ENCODE peak calls at places on chromosomes 11 and 22, in seven cellular contexts. One of them, this sample, is unnamed.

GRCh38 chr11:74696932-74697687 is 34.1 kb downstream of the CHRDL2 start:
- DNase-seq in GM12865: peak; percentile 51
- DNase-seq in ovary: peak; percentile 86
- DNase-seq in body of pancreas: peak; percentile 89
- DNase-seq in kidney: peak; percentile 96
- DNase-seq in A549: peak; percentile 56
- DNase-seq in right lobe of liver: peak; percentile 94
- DNase-seq in this sample: peak; percentile 92

GRCh38 chr22:50585781-50586180 is 3.1 kb upstream of the CHKB start:
- DNase-seq in body of pancreas: no peak
- DNase-seq in right lobe of liver: peak; percentile 35
- DNase-seq in ovary: no peak
- DNase-seq in GM12865: no peak
- DNase-seq in kidney: peak; percentile 26
- DNase-seq in A549: no peak
- DNase-seq in this sample: no peak

GRCh38 chr11:10398525-10398924 is 56.5 kb upstream of the AMPD3 start:
- DNase-seq in body of pancreas: no peak
- DNase-seq in kidney: no peak
- DNase-seq in right lobe of liver: peak; percentile 66
- DNase-seq in GM12865: no peak
- DNase-seq in ovary: no peak
- DNase-seq in A549: no peak
- DNase-seq in this sample: no peak

GRCh38 chr11:36123353-36124220 is 165.6 kb downstream of the COMMD9 start:
- DNase-seq in body of pancreas: no peak
- DNase-seq in kidney: no peak
- DNase-seq in right lobe of liver: no peak
- DNase-seq in GM12865: no peak
- DNase-seq in ovary: peak; percentile 20
- DNase-seq in A549: no peak
- DNase-seq in this sample: no peak

GRCh38 chr11:65493367-65494176 is 5.3 kb upstream of the MALAT1 start:
- DNase-seq in GM12865: peak; percentile 81
- DNase-seq in A549: peak; percentile 61
- DNase-seq in ovary: peak; percentile 54
- DNase-seq in right lobe of liver: peak; percentile 88
- DNase-seq in kidney: peak; percentile 87
- DNase-seq in body of pancreas: peak; percentile 90
- DNase-seq in this sample: peak; percentile 88

GRCh38 chr11:123690490-123690889 is 36.1 kb upstream of the SCN3B start:
- DNase-seq in A549: peak; percentile 10
- DNase-seq in GM12865: no peak
- DNase-seq in ovary: no peak
- DNase-seq in body of pancreas: no peak
- DNase-seq in kidney: no peak
- DNase-seq in right lobe of liver: no peak
- DNase-seq in this sample: peak; percentile 24

GRCh38 chr11:2314525-2315394 is 12.9 kb downstream of the TSPAN32 start:
- DNase-seq in A549: no peak
- DNase-seq in GM12865: no peak
- DNase-seq in right lobe of liver: peak; percentile 79
- DNase-seq in body of pancreas: peak; percentile 89
- DNase-seq in ovary: peak; percentile 99
- DNase-seq in kidney: peak; percentile 96
- DNase-seq in this sample: no peak

GRCh38 chr11:118049771-118050170 is 27.1 kb upstream of the TMPRSS4 start:
- DNase-seq in body of pancreas: no peak
- DNase-seq in GM12865: no peak
- DNase-seq in A549: no peak
- DNase-seq in ovary: no peak
- DNase-seq in right lobe of liver: no peak
- DNase-seq in kidney: no peak
- DNase-seq in this sample: no peak

GRCh38 chr11:130879836-130880235 is 36.4 kb downstream of the SNX19 start:
- DNase-seq in right lobe of liver: no peak
- DNase-seq in A549: no peak
- DNase-seq in GM12865: no peak
- DNase-seq in kidney: no peak
- DNase-seq in body of pancreas: no peak
- DNase-seq in ovary: no peak
- DNase-seq in this sample: no peak

GRCh38 chr11:113162590-113162961 is 151.8 kb upstream of the TTC12 start:
- DNase-seq in right lobe of liver: no peak
- DNase-seq in body of pancreas: no peak
- DNase-seq in A549: no peak
- DNase-seq in ovary: peak; percentile 58
- DNase-seq in GM12865: no peak
- DNase-seq in kidney: no peak
- DNase-seq in this sample: no peak

GRCh38 chr11:35598254-35599125 is 19.8 kb upstream of the FJX1 start:
- DNase-seq in kidney: no peak
- DNase-seq in A549: no peak
- DNase-seq in GM12865: peak; percentile 72
- DNase-seq in ovary: no peak
- DNase-seq in body of pancreas: no peak
- DNase-seq in right lobe of liver: no peak
- DNase-seq in this sample: no peak

GRCh38 chr11:63811522-63811921 is 1.7 kb upstream of the SPINDOC start:
- DNase-seq in GM12865: no peak
- DNase-seq in right lobe of liver: no peak
- DNase-seq in body of pancreas: no peak
- DNase-seq in kidney: no peak
- DNase-seq in ovary: no peak
- DNase-seq in A549: no peak
- DNase-seq in this sample: no peak

GRCh38 chr11:130514316-130514715 is 65.9 kb downstream of the ADAMTS15 start:
- DNase-seq in A549: no peak
- DNase-seq in ovary: no peak
- DNase-seq in body of pancreas: no peak
- DNase-seq in kidney: no peak
- DNase-seq in GM12865: no peak
- DNase-seq in right lobe of liver: no peak
- DNase-seq in this sample: peak; percentile 39

GRCh38 chr11:130908061-130908460 is 8.2 kb downstream of the SNX19 start:
- DNase-seq in kidney: no peak
- DNase-seq in A549: no peak
- DNase-seq in GM12865: no peak
- DNase-seq in body of pancreas: no peak
- DNase-seq in ovary: no peak
- DNase-seq in right lobe of liver: no peak
- DNase-seq in this sample: no peak

GRCh38 chr11:60831501-60832079 is 10.3 kb upstream of the CCDC86 start:
- DNase-seq in right lobe of liver: no peak
- DNase-seq in ovary: no peak
- DNase-seq in body of pancreas: no peak
- DNase-seq in kidney: no peak
- DNase-seq in A549: no peak
- DNase-seq in GM12865: peak; percentile 37
- DNase-seq in this sample: no peak

GRCh38 chr22:46594947-46595298 is 25.3 kb upstream of the GRAMD4 start:
- DNase-seq in ovary: no peak
- DNase-seq in A549: no peak
- DNase-seq in right lobe of liver: no peak
- DNase-seq in body of pancreas: no peak
- DNase-seq in GM12865: no peak
- DNase-seq in kidney: peak; percentile 80
- DNase-seq in this sample: no peak

GRCh38 chr22:46598224-46598623 is 22.0 kb upstream of the GRAMD4 start:
- DNase-seq in ovary: no peak
- DNase-seq in body of pancreas: no peak
- DNase-seq in A549: no peak
- DNase-seq in GM12865: no peak
- DNase-seq in kidney: no peak
- DNase-seq in right lobe of liver: no peak
- DNase-seq in this sample: no peak

GRCh38 chr22:46596032-46596441 is 24.1 kb upstream of the GRAMD4 start:
- DNase-seq in GM12865: no peak
- DNase-seq in A549: no peak
- DNase-seq in body of pancreas: peak; percentile 42
- DNase-seq in ovary: no peak
- DNase-seq in right lobe of liver: no peak
- DNase-seq in kidney: peak; percentile 93
- DNase-seq in this sample: no peak

GRCh38 chr22:46595545-46595944 is 24.6 kb upstream of the GRAMD4 start:
- DNase-seq in GM12865: no peak
- DNase-seq in body of pancreas: no peak
- DNase-seq in ovary: no peak
- DNase-seq in kidney: peak; percentile 75
- DNase-seq in right lobe of liver: no peak
- DNase-seq in A549: no peak
- DNase-seq in this sample: no peak

DNA sequence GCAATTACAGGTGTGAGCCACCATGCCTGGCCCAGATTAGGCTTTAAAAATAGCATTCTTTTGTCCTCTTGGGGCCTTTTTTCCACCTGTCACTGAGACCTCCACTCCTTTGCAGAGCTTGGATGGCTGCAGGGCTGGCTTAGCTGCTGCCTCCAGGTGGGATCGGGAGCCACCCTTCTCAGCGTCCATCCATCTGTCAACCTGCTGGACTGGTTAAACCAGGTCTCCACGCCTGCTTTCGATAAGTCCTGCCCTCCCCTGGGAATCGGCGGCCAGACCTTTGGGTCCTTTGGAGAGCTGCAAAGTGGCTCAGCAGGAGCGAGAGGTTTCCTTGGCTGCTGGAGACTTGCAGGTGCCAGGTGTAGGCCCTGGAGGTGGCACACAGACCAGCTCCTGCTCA is 23.4 kb upstream of the GRAMD4 start:
- DNase-seq in GM12865: no peak
- DNase-seq in body of pancreas: peak; percentile 96
- DNase-seq in right lobe of liver: no peak
- DNase-seq in A549: no peak
- DNase-seq in kidney: peak; percentile 88
- DNase-seq in ovary: no peak
- DNase-seq in this sample: no peak
- H3K4me3 ChIP-seq in GM12865: no peak overlapping the region
- H3K4me3 ChIP-seq in body of pancreas: no peak overlapping the region
- H3K4me3 ChIP-seq in right lobe of liver: no peak overlapping the region
- H3K4me3 ChIP-seq in A549: no peak overlapping the region
- H3K4me3 ChIP-seq in kidney: no peak overlapping the region
- H3K4me3 ChIP-seq in ovary: no peak overlapping the region
- H3K4me3 ChIP-seq in this sample: no peak overlapping the region

DNA sequence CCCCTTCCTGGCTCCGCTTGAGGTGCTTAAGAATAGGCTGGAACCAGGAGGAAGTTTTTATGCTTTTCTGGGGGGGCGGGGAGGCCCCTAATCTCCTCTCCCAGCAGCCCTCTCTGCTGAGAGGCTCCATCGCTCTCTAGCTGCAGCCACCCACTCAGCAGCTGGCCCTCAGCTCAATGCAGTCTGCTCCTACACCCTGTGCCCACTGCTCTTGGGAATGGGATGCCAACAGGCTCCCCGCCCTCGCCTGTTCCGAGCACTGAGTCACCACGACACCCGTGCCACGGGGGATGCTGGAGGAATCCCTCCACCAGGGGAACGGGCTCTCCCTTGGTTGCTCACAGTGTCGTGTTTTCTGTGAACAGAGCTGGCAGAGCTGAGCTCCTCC is 23.5 kb upstream of the SUSD2 start:
- DNase-seq in right lobe of liver: no peak
- DNase-seq in kidney: no peak
- DNase-seq in ovary: no peak
- DNase-seq in GM12865: peak; percentile 9
- DNase-seq in body of pancreas: no peak
- DNase-seq in A549: no peak
- DNase-seq in this sample: no peak
- H3K4me3 ChIP-seq in right lobe of liver: no peak overlapping the region
- H3K4me3 ChIP-seq in kidney: no peak overlapping the region
- H3K4me3 ChIP-seq in ovary: no peak overlapping the region
- H3K4me3 ChIP-seq in GM12865: peak overlapping the region; percentile 53
- H3K4me3 ChIP-seq in body of pancreas: no peak overlapping the region
- H3K4me3 ChIP-seq in A549: no peak overlapping the region
- H3K4me3 ChIP-seq in this sample: no peak overlapping the region

GRCh38 chr22:27212081-27212480 is 554.7 kb downstream of the MIAT start:
- DNase-seq in GM12865: no peak
- DNase-seq in ovary: no peak
- DNase-seq in body of pancreas: no peak
- DNase-seq in kidney: no peak
- DNase-seq in A549: no peak
- DNase-seq in right lobe of liver: no peak
- DNase-seq in this sample: no peak
- H3K4me3 ChIP-seq in GM12865: no peak overlapping the region
- H3K4me3 ChIP-seq in ovary: no peak overlapping the region
- H3K4me3 ChIP-seq in body of pancreas: no peak overlapping the region
- H3K4me3 ChIP-seq in kidney: no peak overlapping the region
- H3K4me3 ChIP-seq in A549: no peak overlapping the region
- H3K4me3 ChIP-seq in right lobe of liver: no peak overlapping the region
- H3K4me3 ChIP-seq in this sample: no peak overlapping the region

GRCh38 chr22:45978275-45978713 is 1.3 kb upstream of the WNT7B start:
- DNase-seq in A549: no peak
- DNase-seq in ovary: no peak
- DNase-seq in GM12865: no peak
- DNase-seq in right lobe of liver: no peak
- DNase-seq in body of pancreas: no peak
- DNase-seq in kidney: no peak
- DNase-seq in this sample: no peak

GRCh38 chr22:45976351-45977002 is 485 bp downstream of the WNT7B start:
- DNase-seq in body of pancreas: no peak
- DNase-seq in GM12865: no peak
- DNase-seq in A549: no peak
- DNase-seq in kidney: no peak
- DNase-seq in ovary: no peak
- DNase-seq in right lobe of liver: no peak
- DNase-seq in this sample: no peak

GRCh38 chr22:45977003-45977395 is at the start of gene WNT7B:
- DNase-seq in A549: peak; percentile 35
- DNase-seq in kidney: no peak
- DNase-seq in body of pancreas: peak; percentile 47
- DNase-seq in ovary: no peak
- DNase-seq in GM12865: no peak
- DNase-seq in right lobe of liver: no peak
- DNase-seq in this sample: no peak

GRCh38 chr22:45975266-45976161 is 1.4 kb downstream of the WNT7B start:
- DNase-seq in ovary: no peak
- DNase-seq in kidney: no peak
- DNase-seq in body of pancreas: peak; percentile 56
- DNase-seq in GM12865: no peak
- DNase-seq in A549: no peak
- DNase-seq in right lobe of liver: no peak
- DNase-seq in this sample: no peak

DNA sequence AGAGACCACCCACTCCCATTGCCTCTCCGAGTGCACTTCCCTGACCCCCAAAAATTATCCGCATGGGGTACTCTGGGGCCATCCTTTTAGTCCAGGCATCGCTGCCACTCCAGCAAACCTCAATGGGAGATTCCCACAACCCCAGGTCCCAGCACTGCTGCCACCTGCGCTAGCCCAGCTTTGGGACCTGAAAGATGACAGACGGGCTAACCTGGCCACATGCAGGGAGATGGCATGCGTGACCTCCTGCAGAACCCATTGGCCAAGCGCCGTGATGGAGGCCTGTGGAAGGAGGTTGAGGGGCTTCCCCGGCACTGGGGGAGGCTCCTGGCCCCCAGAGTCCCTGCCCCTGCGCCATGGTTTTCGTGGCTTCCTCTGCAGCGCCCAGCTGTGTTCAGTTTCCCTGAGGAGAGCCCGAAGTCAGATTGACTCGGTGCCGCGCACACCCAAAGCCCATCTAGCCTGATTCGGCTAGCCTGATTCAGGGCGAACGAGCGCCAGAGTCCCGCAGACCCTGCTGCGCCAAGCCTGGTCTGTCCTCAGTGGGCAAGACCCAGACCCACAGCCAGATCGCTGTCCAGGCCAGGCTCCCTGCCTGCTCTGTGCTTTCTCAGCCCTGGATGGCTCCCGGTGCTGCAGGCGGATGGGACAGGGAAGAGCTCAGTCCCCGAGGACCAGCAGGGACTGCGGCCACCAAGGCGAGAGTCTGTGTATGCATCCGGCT is 751 bp upstream of the WNT7B start:
- DNase-seq in right lobe of liver: no peak
- DNase-seq in ovary: no peak
- DNase-seq in A549: no peak
- DNase-seq in GM12865: no peak
- DNase-seq in kidney: no peak
- DNase-seq in body of pancreas: no peak
- DNase-seq in this sample: no peak
- H3K4me3 ChIP-seq in right lobe of liver: no peak overlapping the region
- H3K4me3 ChIP-seq in ovary: no peak overlapping the region
- H3K4me3 ChIP-seq in A549: peak overlapping the region; percentile 99
- H3K4me3 ChIP-seq in GM12865: no peak overlapping the region
- H3K4me3 ChIP-seq in kidney: no peak overlapping the region
- H3K4me3 ChIP-seq in body of pancreas: no peak overlapping the region
- H3K4me3 ChIP-seq in this sample: no peak overlapping the region